ENCODE peak calls at places on chromosome 22, in eight cellular contexts. A, R, H, E, X, O, J and W are unnamed samples.
A peak's percentile ranks its signal among the peaks of the same experiment; 100 is the strongest.

GRCh38 chr22:44809456-44809855 is 57.1 kb downstream of the ARHGAP8 start:
- DNase-seq in A (no peak), X (no peak), O (no peak), J (no peak), H (no peak), E (no peak), R (no peak), W (no peak)

GRCh38 chr22:29702025-29702930 is 17.5 kb upstream of the CABP7 start:
- DNase-seq in J (no peak), O (no peak), E (no peak), X (no peak), H (no peak), A (no peak), R (no peak), W (no peak)

GRCh38 chr22:37274380-37274862 is 7.9 kb upstream of the CYTH4 start:
- DNase-seq in H (no peak), O (no peak), R (peak; percentile 40), A (no peak), X (no peak), J (no peak), E (no peak), W (no peak)

GRCh38 chr22:29799217-29799680 is 32.1 kb downstream of the UQCR10 start:
- DNase-seq in E (no peak), X (peak; percentile 68), H (peak; percentile 68), R (peak; percentile 79), J (peak; percentile 85), O (peak; percentile 72), A (no peak), W (peak; percentile 57)

GRCh38 chr22:19122143-19122751 is at the start of gene DGCR2:
- DNase-seq in X (peak; percentile 96), A (peak; percentile 97), J (peak; percentile 97), R (peak; percentile 93), H (peak; percentile 99), E (peak; percentile 80), O (peak; percentile 71), W (peak; percentile 59)

GRCh38 chr22:37896181-37896592 is 9.9 kb upstream of the MICALL1 start:
- DNase-seq in E (no peak), O (no peak), X (peak; percentile 57), R (no peak), H (peak; percentile 7), A (no peak), J (no peak), W (no peak)

GRCh38 chr22:39134366-39135091 is 18.0 kb downstream of the CBX7 start:
- DNase-seq in J (no peak), R (no peak), E (no peak), X (no peak), A (no peak), O (no peak), H (peak; percentile 11), W (no peak)

GRCh38 chr22:46087816-46088277 is 62.5 kb upstream of the PPARA start:
- DNase-seq in O (no peak), A (no peak), H (peak; percentile 81), J (peak; percentile 93), R (peak; percentile 93), X (peak; percentile 79), E (no peak), W (no peak)

GRCh38 chr22:30667092-30667485 is 586 bp downstream of the DUSP18 start:
- DNase-seq in H (no peak), O (no peak), X (peak; percentile 6), A (no peak), J (peak; percentile 13), E (no peak), R (no peak), W (no peak)

GRCh38 chr22:44204937-44205712 is 24.4 kb downstream of the PARVG start:
- DNase-seq in X (no peak), A (no peak), J (no peak), E (no peak), O (no peak), H (no peak), R (no peak), W (no peak)

GRCh38 chr22:22213231-22213630 is 31.4 kb upstream of the VPREB1 start:
- DNase-seq in A (no peak), J (no peak), O (no peak), X (no peak), E (no peak), R (no peak), H (no peak), W (no peak)

GRCh38 chr22:36325163-36326031 is 62.4 kb downstream of the MYH9 start:
- DNase-seq in R (peak; percentile 82), H (no peak), A (no peak), O (no peak), E (no peak), J (peak; percentile 95), X (peak; percentile 69), W (no peak)

GRCh38 chr22:46012182-46012880 is 35.4 kb upstream of the WNT7B start:
- DNase-seq in X (no peak), E (no peak), R (no peak), H (no peak), A (no peak), O (no peak), J (no peak), W (no peak)

GRCh38 chr22:30871391-30872281 is 96.9 kb downstream of the MORC2 start:
- DNase-seq in J (no peak), H (peak; percentile 6), X (no peak), E (no peak), A (no peak), O (no peak), R (no peak), W (no peak)

GRCh38 chr22:23578306-23578705 is 1.8 kb downstream of the IGLL1 start:
- DNase-seq in O (no peak), A (no peak), X (no peak), R (no peak), J (no peak), E (no peak), H (no peak), W (no peak)

GRCh38 chr22:45502215-45503070 is at the start of gene FBLN1:
- DNase-seq in E (no peak), A (no peak), H (peak; percentile 90), J (no peak), X (no peak), O (no peak), R (peak; percentile 37), W (no peak)

GRCh38 chr22:39251762-39252460 is 7.1 kb upstream of the PDGFB start:
- DNase-seq in J (peak; percentile 52), R (no peak), X (peak; percentile 73), H (no peak), A (no peak), E (no peak), O (no peak), W (no peak)

GRCh38 chr22:35894937-35895708 is 133.5 kb downstream of the RBFOX2 start:
- DNase-seq in E (peak; percentile 95), J (peak; percentile 61), O (no peak), X (peak; percentile 26), A (no peak), H (no peak), R (peak; percentile 46), W (no peak)